ENCODE peak calls at places on chromosomes 6 and 20, in four cellular contexts. One of them, this sample, is unnamed.

GRCh38 chr6:115838763-115839401 is 221.8 kb downstream of the FRK start:
- DNase-seq in HepG2: peak; percentile 50
- DNase-seq in K562: peak; percentile 40
- DNase-seq in GM12878: no peak
- DNase-seq in this sample: peak; percentile 69

GRCh38 chr6:143328885-143329284 is 121.6 kb downstream of the ADAT2 start:
- DNase-seq in K562: no peak
- DNase-seq in GM12878: no peak
- DNase-seq in HepG2: no peak
- DNase-seq in this sample: no peak

GRCh38 chr6:45812937-45813336 is 202.7 kb downstream of the CLIC5 start:
- DNase-seq in HepG2: no peak
- DNase-seq in GM12878: no peak
- DNase-seq in K562: no peak
- DNase-seq in this sample: no peak

GRCh38 chr20:63178889-63179751 is 36.8 kb downstream of the YTHDF1 start:
- DNase-seq in K562: peak; percentile 69
- DNase-seq in HepG2: no peak
- DNase-seq in GM12878: no peak
- DNase-seq in this sample: peak; percentile 56

GRCh38 chr20:16945619-16946018 is 197.5 kb downstream of the OTOR start:
- DNase-seq in GM12878: no peak
- DNase-seq in HepG2: no peak
- DNase-seq in K562: no peak
- DNase-seq in this sample: no peak

GRCh38 chr20:878511-879307 is 37.4 kb downstream of the ANGPT4 start:
- DNase-seq in K562: peak; percentile 61
- DNase-seq in GM12878: no peak
- DNase-seq in HepG2: no peak
- DNase-seq in this sample: peak; percentile 53

GRCh38 chr6:24922174-24922573 is 13.6 kb downstream of the RIPOR2 start:
- DNase-seq in GM12878: no peak
- DNase-seq in HepG2: no peak
- DNase-seq in K562: no peak
- DNase-seq in this sample: no peak

GRCh38 chr6:68226460-68226859 is 408.6 kb upstream of the ADGRB3 start:
- DNase-seq in HepG2: no peak
- DNase-seq in GM12878: no peak
- DNase-seq in K562: peak; percentile 68
- DNase-seq in this sample: no peak

GRCh38 chr6:18276610-18277009 is 12.3 kb upstream of the DEK start:
- DNase-seq in GM12878: no peak
- DNase-seq in K562: no peak
- DNase-seq in HepG2: no peak
- DNase-seq in this sample: no peak

GRCh38 chr6:7156666-7157278 is 49.0 kb downstream of the RREB1 start:
- DNase-seq in GM12878: no peak
- DNase-seq in K562: no peak
- DNase-seq in HepG2: no peak
- DNase-seq in this sample: no peak

GRCh38 chr6:126804255-126805064 is 314.0 kb upstream of the RSPO3 start:
- DNase-seq in HepG2: peak; percentile 51
- DNase-seq in K562: peak; percentile 6
- DNase-seq in GM12878: no peak
- DNase-seq in this sample: peak; percentile 60

GRCh38 chr6:146582857-146583256 is 15.9 kb upstream of the ADGB start:
- DNase-seq in HepG2: no peak
- DNase-seq in GM12878: no peak
- DNase-seq in K562: no peak
- DNase-seq in this sample: no peak

GRCh38 chr6:56101141-56101553 is 146.2 kb downstream of the COL21A1 start:
- DNase-seq in HepG2: peak; percentile 48
- DNase-seq in K562: no peak
- DNase-seq in GM12878: no peak
- DNase-seq in this sample: no peak

GRCh38 chr6:109768485-109768884 is 77.4 kb downstream of the FIG4 start:
- DNase-seq in K562: no peak
- DNase-seq in GM12878: no peak
- DNase-seq in HepG2: no peak
- DNase-seq in this sample: no peak

GRCh38 chr6:88573971-88574370 is 389.4 kb downstream of the RNGTT start:
- DNase-seq in GM12878: no peak
- DNase-seq in K562: no peak
- DNase-seq in HepG2: no peak
- DNase-seq in this sample: no peak

GRCh38 chr6:98947411-98948292 is at the start of gene FBXL4:
- DNase-seq in GM12878: no peak
- DNase-seq in HepG2: peak; percentile 87
- DNase-seq in K562: peak; percentile 93
- DNase-seq in this sample: peak; percentile 94

GRCh38 chr20:39775110-39775509 is 813.0 kb downstream of the DHX35 start:
- DNase-seq in K562: no peak
- DNase-seq in GM12878: no peak
- DNase-seq in HepG2: no peak
- DNase-seq in this sample: no peak

GRCh38 chr6:11772109-11772830 is 6.3 kb downstream of the ADTRP start:
- DNase-seq in K562: peak; percentile 36
- DNase-seq in HepG2: no peak
- DNase-seq in GM12878: no peak
- DNase-seq in this sample: no peak

GRCh38 chr20:50369225-50370035 is 140.8 kb upstream of the PTPN1 start:
- DNase-seq in GM12878: no peak
- DNase-seq in HepG2: peak; percentile 83
- DNase-seq in K562: no peak
- DNase-seq in this sample: no peak

GRCh38 chr6:5517781-5518180 is 256.5 kb downstream of the FARS2 start:
- DNase-seq in GM12878: no peak
- DNase-seq in HepG2: no peak
- DNase-seq in K562: no peak
- DNase-seq in this sample: no peak

GRCh38 chr6:48744948-48745347 is 634.0 kb upstream of the PTCHD4 start:
- DNase-seq in K562: no peak
- DNase-seq in GM12878: no peak
- DNase-seq in HepG2: no peak
- DNase-seq in this sample: no peak

GRCh38 chr20:37734228-37734980 is 40.6 kb downstream of the CTNNBL1 start:
- DNase-seq in HepG2: no peak
- DNase-seq in GM12878: no peak
- DNase-seq in K562: no peak
- DNase-seq in this sample: no peak

GRCh38 chr20:23446505-23446904 is 6.2 kb downstream of the CST11 start:
- DNase-seq in GM12878: peak; percentile 11
- DNase-seq in HepG2: peak; percentile 82
- DNase-seq in K562: peak; percentile 62
- DNase-seq in this sample: peak; percentile 59

GRCh38 chr6:25006565-25007001 is 70.8 kb upstream of the RIPOR2 start:
- DNase-seq in HepG2: no peak
- DNase-seq in GM12878: no peak
- DNase-seq in K562: peak; percentile 16
- DNase-seq in this sample: no peak

GRCh38 chr20:3616250-3616649 is 46.9 kb downstream of the GFRA4 start:
- DNase-seq in K562: no peak
- DNase-seq in GM12878: no peak
- DNase-seq in HepG2: no peak
- DNase-seq in this sample: no peak

GRCh38 chr20:52234302-52235045 is 42.9 kb upstream of the ZFP64 start:
- DNase-seq in GM12878: no peak
- DNase-seq in HepG2: peak; percentile 87
- DNase-seq in K562: no peak
- DNase-seq in this sample: no peak

GRCh38 chr6:9537381-9537780 is 877.5 kb downstream of the TFAP2A start:
- DNase-seq in HepG2: no peak
- DNase-seq in GM12878: no peak
- DNase-seq in K562: no peak
- DNase-seq in this sample: no peak

GRCh38 chr20:59774204-59774641 is 159.2 kb downstream of the SYCP2 start:
- DNase-seq in HepG2: no peak
- DNase-seq in K562: no peak
- DNase-seq in GM12878: no peak
- DNase-seq in this sample: no peak

GRCh38 chr6:5403076-5403475 is 141.8 kb downstream of the FARS2 start:
- DNase-seq in GM12878: no peak
- DNase-seq in HepG2: no peak
- DNase-seq in K562: no peak
- DNase-seq in this sample: no peak

GRCh38 chr6:36319436-36319762 is 17.3 kb downstream of the BNIP5 start:
- DNase-seq in K562: no peak
- DNase-seq in GM12878: no peak
- DNase-seq in HepG2: no peak
- DNase-seq in this sample: no peak

GRCh38 chr20:57703013-57703412 is 6.8 kb downstream of the PMEPA1 start:
- DNase-seq in K562: no peak
- DNase-seq in GM12878: no peak
- DNase-seq in HepG2: no peak
- DNase-seq in this sample: no peak

GRCh38 chr6:134447883-134448387 is 130.0 kb upstream of the SGK1 start:
- DNase-seq in HepG2: no peak
- DNase-seq in K562: no peak
- DNase-seq in GM12878: no peak
- DNase-seq in this sample: no peak

DNA sequence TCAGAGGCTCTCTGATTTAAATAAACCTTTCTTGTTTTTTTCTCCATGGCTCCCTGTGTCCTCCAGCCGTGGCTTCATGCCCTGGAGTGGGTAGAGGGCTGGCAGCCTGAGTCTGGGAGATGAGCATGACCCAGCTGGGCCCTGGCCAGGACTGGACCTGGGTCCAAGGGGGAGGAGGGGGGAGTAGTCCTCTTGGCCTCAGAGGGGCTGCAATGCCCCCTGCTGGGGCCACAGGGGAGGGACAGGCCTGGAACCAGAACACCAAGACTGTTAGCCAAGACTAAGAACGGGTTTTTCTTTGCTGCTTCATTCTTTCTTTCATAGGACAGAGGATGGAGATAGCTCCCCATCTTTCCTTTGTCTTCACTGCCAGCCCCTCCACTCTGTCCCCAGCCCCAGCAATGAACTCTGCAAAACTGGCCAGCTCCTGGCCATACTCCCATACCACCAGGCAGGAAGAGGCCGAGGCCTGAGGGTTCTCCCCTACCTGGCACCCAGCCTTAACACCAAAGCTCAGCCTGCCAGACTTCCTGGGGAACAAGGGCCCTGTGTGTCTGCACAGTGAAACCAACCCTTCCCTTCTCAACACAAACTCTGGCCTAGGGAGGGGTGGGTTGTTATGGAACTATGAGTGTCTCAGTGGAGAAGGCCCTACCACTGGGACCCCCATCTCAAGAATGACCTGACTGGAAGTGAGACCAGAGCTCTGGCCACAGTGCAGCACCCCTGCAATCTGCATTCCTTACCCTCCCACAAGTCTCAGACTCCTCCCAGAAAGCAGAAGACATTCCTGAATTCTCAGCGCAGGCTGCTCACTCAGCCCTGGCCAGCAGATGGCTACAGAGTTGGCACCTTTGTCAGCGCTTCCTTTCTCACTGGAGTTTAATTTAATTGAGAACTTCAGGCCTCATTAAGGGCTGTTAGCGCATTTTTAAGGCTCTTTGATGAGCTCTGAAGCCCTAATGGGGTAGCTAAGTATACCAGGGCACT is 11.0 kb downstream of the SLC29A1 start:
- DNase-seq in HepG2: peak; percentile 78
- DNase-seq in K562: peak; percentile 80
- DNase-seq in GM12878: no peak
- DNase-seq in this sample: peak; percentile 64
- TF ChIP-seq FOXM1 in HepG2: no peak
- TF ChIP-seq FOXM1 in K562: no peak
- TF ChIP-seq FOXM1 in GM12878: no peak
- TF ChIP-seq FOXM1 in this sample: no peak

DNA sequence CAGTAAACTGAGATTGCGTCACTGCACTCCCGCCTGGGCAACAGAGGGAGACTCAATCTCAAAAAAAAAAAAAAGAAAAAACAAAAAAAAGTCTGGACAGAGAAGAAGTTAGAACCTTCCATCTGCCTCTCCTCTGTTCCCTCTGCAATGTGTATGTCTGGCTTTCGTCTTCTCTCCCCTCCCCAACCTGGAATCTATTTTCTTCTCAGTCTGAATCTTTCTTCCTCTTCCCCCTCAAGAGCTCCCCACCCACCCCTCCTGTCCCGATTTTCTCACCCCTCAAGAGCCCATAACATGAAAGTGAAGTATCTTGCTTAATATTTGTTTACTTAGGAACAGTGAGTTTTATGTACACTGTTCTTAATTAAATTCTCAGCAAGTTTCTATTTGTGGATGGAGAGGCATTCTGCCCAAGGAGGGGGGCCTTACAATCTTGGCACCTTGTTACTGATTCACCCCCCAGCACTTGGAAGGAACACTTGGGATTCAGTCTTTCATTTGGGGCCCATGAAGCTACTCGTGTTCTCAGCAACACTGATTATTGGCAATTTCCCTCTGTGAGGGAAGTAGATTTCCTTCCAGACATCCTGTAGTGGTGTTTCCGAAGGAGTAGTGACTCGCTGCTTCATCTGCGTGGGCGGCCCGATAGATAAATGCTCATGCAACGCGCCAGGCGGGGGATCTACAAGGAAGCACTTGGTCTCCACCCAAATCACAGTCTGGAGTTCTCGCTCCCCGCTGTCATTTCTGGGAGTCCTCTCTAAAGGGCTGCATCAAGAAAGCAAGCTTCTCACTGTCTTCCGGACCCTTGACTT is 69.2 kb upstream of the SRSF6 start:
- DNase-seq in K562: peak; percentile 32
- DNase-seq in HepG2: no peak
- DNase-seq in GM12878: no peak
- DNase-seq in this sample: no peak
- TF ChIP-seq TARDBP in K562: no peak
- TF ChIP-seq TARDBP in HepG2: no peak
- TF ChIP-seq TARDBP in GM12878: no peak
- TF ChIP-seq TARDBP in this sample: no peak

DNA sequence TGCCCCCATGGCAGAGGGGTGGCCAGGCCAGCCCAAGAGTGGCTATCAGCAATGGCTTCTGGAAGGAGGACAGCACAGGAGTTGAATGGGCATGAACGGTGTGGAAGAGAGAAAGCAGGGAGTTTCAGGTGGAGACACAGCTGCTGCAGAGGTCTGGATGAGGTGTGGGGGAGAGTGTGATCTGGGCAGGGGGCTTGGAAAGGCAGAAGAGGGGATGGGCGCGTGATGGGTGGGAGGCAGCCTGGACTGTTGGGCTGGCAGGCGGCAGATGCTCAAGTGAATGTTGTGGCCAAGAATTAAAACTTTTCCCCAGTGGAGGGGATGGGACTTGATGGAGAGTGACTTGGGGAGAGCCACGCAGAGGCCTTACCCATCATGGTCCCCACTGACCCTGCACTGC is 46.5 kb downstream of the TOX2 start:
- DNase-seq in GM12878: no peak
- DNase-seq in HepG2: no peak
- DNase-seq in K562: no peak
- DNase-seq in this sample: no peak
- TF ChIP-seq FOXM1 in GM12878: no peak
- TF ChIP-seq FOXM1 in HepG2: no peak
- TF ChIP-seq FOXM1 in K562: no peak
- TF ChIP-seq FOXM1 in this sample: no peak

DNA sequence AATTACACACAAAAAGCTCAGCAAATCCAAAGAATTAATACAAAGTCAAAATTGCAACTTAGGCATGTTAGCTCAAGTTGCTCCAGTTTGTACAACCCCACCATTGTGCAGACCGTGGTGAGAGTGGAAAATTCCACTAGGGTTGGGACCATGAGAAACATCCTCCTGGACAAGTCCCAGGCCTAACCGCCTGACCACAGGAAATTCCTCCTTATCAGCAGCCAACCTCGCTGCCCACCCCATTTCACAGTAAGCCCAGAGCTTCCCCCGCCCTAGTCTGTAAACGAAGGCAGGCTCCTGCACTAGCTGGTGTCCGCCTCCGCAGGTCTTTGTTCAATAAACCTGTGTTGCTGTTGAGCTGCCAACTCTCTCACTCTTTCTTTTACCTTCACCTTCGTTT is 1023.3 kb downstream of the EYS start:
- DNase-seq in K562: peak; percentile 37
- DNase-seq in GM12878: no peak
- DNase-seq in HepG2: peak; percentile 44
- DNase-seq in this sample: peak; percentile 10
- TF ChIP-seq TARDBP in K562: no peak
- TF ChIP-seq TARDBP in GM12878: no peak
- TF ChIP-seq TARDBP in HepG2: no peak
- TF ChIP-seq TARDBP in this sample: no peak